ENCODE peak calls at places on chromosomes 7 and 10, in four cellular contexts. V is OCI-LY7, A is BJ, S is GF-D8. N is an unnamed sample.

GRCh38 chr10:24444337-24444736 is 235.4 kb downstream of the KIAA1217 start:
- DNase-seq in V (no peak), A (peak; percentile 79), S (no peak), N (no peak)

GRCh38 chr7:98867271-98867701 is 2.5 kb downstream of the TMEM130 start:
- DNase-seq in S (no peak), A (no peak), V (no peak), N (no peak)

GRCh38 chr7:111282626-111283025 is 191.7 kb downstream of the LRRN3 start:
- DNase-seq in S (no peak), V (no peak), A (no peak), N (no peak)

GRCh38 chr7:103870664-103871063 is 118.8 kb downstream of the RELN start:
- DNase-seq in V (no peak), A (no peak), S (no peak), N (no peak)

GRCh38 chr10:132307823-132308587 is at the start of gene STK32C:
- DNase-seq in V (peak; percentile 82), A (no peak), S (peak; percentile 68), N (peak; percentile 14)

GRCh38 chr10:128097783-128098182 is 28.4 kb downstream of the MKI67 start:
- DNase-seq in V (no peak), S (no peak), A (no peak), N (no peak)

GRCh38 chr10:69588358-69588757 is 15.1 kb upstream of the NEUROG3 start:
- DNase-seq in S (peak; percentile 17), V (no peak), A (no peak), N (no peak)

GRCh38 chr10:14705548-14706234 is 69.0 kb downstream of the FAM107B start:
- DNase-seq in A (no peak), S (no peak), V (peak; percentile 37), N (no peak)

GRCh38 chr10:133249094-133249780 is 11.6 kb downstream of the VENTX start:
- DNase-seq in S (no peak), A (no peak), V (no peak), N (no peak)

GRCh38 chr10:96089116-96089515 is 41.0 kb upstream of the ZNF518A start:
- DNase-seq in A (no peak), V (no peak), S (no peak), N (no peak)

GRCh38 chr10:615583-616152 is 73.8 kb downstream of the DIP2C start:
- DNase-seq in V (no peak), A (no peak), S (no peak), N (peak; percentile 77)

GRCh38 chr7:16129431-16130126 is 291.8 kb downstream of the CRPPA start:
- DNase-seq in S (no peak), V (no peak), A (peak; percentile 76), N (peak; percentile 62)

GRCh38 chr10:80718024-80718423 is 180.3 kb downstream of the SH2D4B start:
- DNase-seq in V (no peak), S (no peak), A (no peak), N (no peak)

GRCh38 chr7:145624618-145625017 is 492.0 kb upstream of the CNTNAP2 start:
- DNase-seq in S (no peak), A (no peak), V (no peak), N (no peak)

GRCh38 chr10:123464428-123465323 is 201.5 kb upstream of the GPR26 start:
- DNase-seq in S (no peak), A (no peak), V (no peak), N (no peak)

GRCh38 chr10:97759157-97759980 is 12.4 kb downstream of the SFRP5 start:
- DNase-seq in A (no peak), V (peak; percentile 54), S (no peak), N (no peak)

GRCh38 chr7:44286618-44287487 is 38.5 kb downstream of the CAMK2B start:
- DNase-seq in A (no peak), V (no peak), S (no peak), N (no peak)

N was measured in AG04449.